ENCODE peak calls at places on chromosomes 12 and 14, in ten cellular contexts. K is left ventricle myocardium inferior; R is naive thymus-derived CD4-positive, alpha-beta T cell; H is endothelial cell of umbilical vein; D is H9; L is HepG2; P is effector memory CD4-positive, alpha-beta T cell; S is OCI-LY7; X is mucosa of descending colon; I is RWPE2. J is an unnamed sample.

GRCh38 chr12:57005980-57006808 is at the start of gene ZBTB39:
- DNase-seq in S (peak; percentile 84), D (peak; percentile 75), R (peak; percentile 52), P (peak; percentile 40), X (peak; percentile 60), I (no peak), L (peak; percentile 20), K (peak; percentile 64), H (peak; percentile 37), J (peak; percentile 87)

GRCh38 chr12:132056959-132057358 is 87.2 kb downstream of the DDX51 start:
- DNase-seq in R (no peak), D (no peak), S (peak; percentile 23), H (no peak), I (no peak), P (no peak), K (no peak), X (no peak), L (no peak), J (no peak)

GRCh38 chr12:58537278-58537677 is 383.0 kb downstream of the LRIG3 start:
- DNase-seq in H (peak; percentile 44), R (no peak), X (no peak), K (no peak), S (no peak), P (no peak), D (no peak), I (no peak), L (peak; percentile 15), J (peak; percentile 52)

GRCh38 chr12:87809916-87810315 is 219.3 kb downstream of the C12orf50 start:
- DNase-seq in S (no peak), L (no peak), P (no peak), X (no peak), R (no peak), I (no peak), K (no peak), D (no peak), H (peak; percentile 15), J (peak; percentile 61)

GRCh38 chr12:90791445-90791844 is 163.5 kb downstream of the CCER1 start:
- DNase-seq in X (no peak), L (no peak), K (no peak), I (no peak), D (no peak), S (no peak), P (no peak), R (no peak), H (no peak), J (no peak)

GRCh38 chr12:119990382-119990874 is 1.4 kb downstream of the BICDL1 start:
- DNase-seq in I (no peak), X (no peak), S (peak; percentile 40), K (no peak), R (peak; percentile 11), L (no peak), P (no peak), H (no peak), D (no peak), J (no peak)

GRCh38 chr12:77345336-77345735 is 280.0 kb upstream of the E2F7 start:
- DNase-seq in K (no peak), R (no peak), P (no peak), H (no peak), I (no peak), X (no peak), D (no peak), L (no peak), S (no peak), J (no peak)

GRCh38 chr12:132904718-132905328 is 17.4 kb upstream of the CHFR start:
- DNase-seq in I (no peak), K (peak; percentile 83), P (peak; percentile 72), D (peak; percentile 94), X (peak; percentile 87), L (no peak), H (peak; percentile 38), S (peak; percentile 91), R (peak; percentile 86), J (peak; percentile 19)

GRCh38 chr12:116590561-116590960 is 31.4 kb downstream of the MAP1LC3B2 start:
- DNase-seq in L (peak; percentile 15), P (no peak), D (no peak), R (no peak), I (no peak), K (no peak), S (no peak), X (no peak), H (no peak), J (peak; percentile 19)

GRCh38 chr12:82627799-82628198 is 58.9 kb upstream of the TMTC2 start:
- DNase-seq in I (no peak), P (no peak), D (peak; percentile 46), S (no peak), X (no peak), R (no peak), H (peak; percentile 46), K (no peak), L (peak; percentile 21), J (peak; percentile 66)

GRCh38 chr14:98868846-98869245 is 403.2 kb downstream of the BCL11B start:
- DNase-seq in H (no peak), S (no peak), X (no peak), I (no peak), D (no peak), R (no peak), K (no peak), P (no peak), L (no peak), J (no peak)
- H3K9me3 ChIP-seq in H (peaks cover 6% of the 10 kb centered on the region), S (no peaks in the 10 kb centered on the region), X (no peaks in the 10 kb centered on the region), I (no peaks in the 10 kb centered on the region), D (no peaks in the 10 kb centered on the region), R (no peaks in the 10 kb centered on the region), K (no peaks in the 10 kb centered on the region), P (no peaks in the 10 kb centered on the region), L (no peaks in the 10 kb centered on the region), J (no peaks in the 10 kb centered on the region)

GRCh38 chr12:24551368-24551767 is 397.5 kb downstream of the BCAT1 start:
- DNase-seq in D (no peak), S (no peak), R (no peak), L (peak; percentile 44), P (no peak), I (no peak), K (no peak), H (no peak), X (no peak), J (no peak)

GRCh38 chr12:24553259-24553658 is 395.6 kb downstream of the BCAT1 start:
- DNase-seq in X (no peak), L (no peak), R (no peak), I (no peak), K (no peak), P (no peak), S (no peak), H (no peak), D (no peak), J (no peak)

GRCh38 chr12:24554612-24555300 is 394.1 kb downstream of the BCAT1 start:
- DNase-seq in I (no peak), S (no peak), D (no peak), X (no peak), K (no peak), H (no peak), R (no peak), L (no peak), P (no peak), J (no peak)

GRCh38 chr12:24557738-24558137 is 391.2 kb downstream of the BCAT1 start:
- DNase-seq in D (no peak), K (no peak), H (no peak), P (no peak), X (no peak), L (no peak), I (no peak), R (no peak), S (no peak), J (no peak)

DNA sequence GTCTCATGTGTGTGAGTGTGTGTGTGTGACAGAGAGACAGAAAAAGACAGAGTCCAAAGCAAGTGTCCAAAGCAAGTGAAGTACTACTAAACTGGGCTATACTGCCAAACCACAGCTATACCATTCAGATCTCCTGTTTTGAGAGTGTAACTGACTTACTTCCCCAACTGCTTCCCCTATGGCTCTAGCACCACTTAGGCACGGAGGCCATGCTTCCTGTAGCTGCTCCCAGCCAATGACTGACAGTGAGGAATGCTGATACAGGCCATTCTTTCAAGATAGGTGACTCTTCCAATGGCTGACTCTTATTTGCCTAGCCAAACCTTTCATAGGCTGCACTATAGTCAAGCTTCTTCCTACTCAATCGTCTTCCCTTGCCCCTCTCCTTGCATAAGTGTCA is 393.2 kb downstream of the BCAT1 start:
- DNase-seq in H (no peak), L (no peak), K (no peak), R (no peak), I (no peak), P (no peak), X (no peak), S (no peak), D (no peak), J (no peak)
- H3K4me1 ChIP-seq in H (no peaks in the 10 kb centered on the region), L (peaks cover 12% of the 10 kb centered on the region), K (peaks cover 6% of the 10 kb centered on the region), R (no peaks in the 10 kb centered on the region), I (no peaks in the 10 kb centered on the region), P (no peaks in the 10 kb centered on the region), X (no peaks in the 10 kb centered on the region), S (no peaks in the 10 kb centered on the region), D (peaks cover under 1% of the 10 kb centered on the region), J (peaks cover 25% of the 10 kb centered on the region)

DNA sequence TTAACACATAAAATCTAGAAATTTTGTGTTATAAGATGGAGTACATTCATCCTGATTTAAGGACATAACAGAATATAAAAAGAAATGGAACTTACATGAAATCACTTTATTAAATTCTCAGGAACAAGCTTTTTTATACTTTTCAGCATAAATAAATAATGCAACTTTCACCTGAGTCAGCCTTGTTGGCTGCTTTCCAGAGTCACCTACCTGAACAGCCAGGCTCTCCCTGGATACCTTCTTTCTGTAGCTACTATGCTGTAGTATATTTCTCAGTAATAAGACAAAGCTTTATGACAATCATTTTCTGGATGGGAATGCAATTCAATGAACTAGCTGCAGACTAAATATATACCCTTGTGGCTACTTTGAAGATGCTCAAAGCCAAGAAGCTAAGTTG is 111.9 kb downstream of the NTS start:
- DNase-seq in L (no peak), X (no peak), K (no peak), R (no peak), D (no peak), P (no peak), H (no peak), I (no peak), S (no peak), J (no peak)
- H3K9me3 ChIP-seq in L (no peaks in the 10 kb centered on the region), X (peaks cover 2% of the 10 kb centered on the region), K (peaks cover 4% of the 10 kb centered on the region), R (no peaks in the 10 kb centered on the region), D (no peaks in the 10 kb centered on the region), P (no peaks in the 10 kb centered on the region), H (no peaks in the 10 kb centered on the region), I (no peaks in the 10 kb centered on the region), S (no peaks in the 10 kb centered on the region), J (no peaks in the 10 kb centered on the region)

GRCh38 chr12:122086088-122086487 is 7.5 kb downstream of the MLXIP start:
- DNase-seq in I (no peak), L (no peak), H (no peak), S (no peak), R (no peak), X (no peak), P (no peak), D (no peak), K (no peak), J (no peak)

GRCh38 chr12:122087431-122088180 is 9.1 kb downstream of the MLXIP start:
- DNase-seq in H (no peak), X (no peak), I (no peak), D (no peak), R (no peak), K (no peak), S (no peak), P (no peak), L (no peak), J (no peak)

GRCh38 chr12:122085571-122085970 is 7.0 kb downstream of the MLXIP start:
- DNase-seq in I (no peak), D (no peak), H (no peak), L (no peak), S (no peak), R (no peak), X (no peak), P (no peak), K (no peak), J (no peak)

GRCh38 chr12:122088181-122088810 is 9.7 kb downstream of the MLXIP start:
- DNase-seq in L (no peak), K (no peak), S (no peak), R (no peak), X (no peak), I (no peak), D (no peak), P (no peak), H (no peak), J (no peak)

GRCh38 chr12:122086641-122087285 is 8.2 kb downstream of the MLXIP start:
- DNase-seq in S (no peak), X (no peak), K (no peak), P (no peak), D (no peak), L (no peak), H (no peak), I (no peak), R (no peak), J (no peak)
- H3K4me1 ChIP-seq in S (peaks cover 28% of the 10 kb centered on the region), X (peaks cover 78% of the 10 kb centered on the region), K (peaks cover 97% of the 10 kb centered on the region), P (peaks cover 37% of the 10 kb centered on the region), D (peaks cover 2% of the 10 kb centered on the region), L (peaks cover 12% of the 10 kb centered on the region), H (peaks cover 24% of the 10 kb centered on the region), I (peaks cover 17% of the 10 kb centered on the region), R (peaks cover 86% of the 10 kb centered on the region), J (peaks cover 52% of the 10 kb centered on the region)

J was measured in adipocyte.